ENCODE peak calls at places on chromosomes 5 and 9, in nine cellular contexts. One of them, this sample, is unnamed. For H3K4me1, the result is how much of the 10 kb centered on the place peaks cover.

GRCh38 chr9:78369644-78370219 is 72.8 kb downstream of the PSAT1 start:
- DNase-seq in left lung: peak
- DNase-seq in psoas muscle: peak
- DNase-seq in right atrium auricular region: peak
- DNase-seq in sigmoid colon: peak
- DNase-seq in heart right ventricle: peak
- DNase-seq in left ventricle myocardium inferior: peak
- DNase-seq in cardiac muscle cell: peak
- DNase-seq in uterus: peak
- DNase-seq in this sample: peak

GRCh38 chr5:963673-964531 is 44.7 kb upstream of the NKD2 start:
- DNase-seq in left ventricle myocardium inferior: peak
- DNase-seq in right atrium auricular region: peak
- DNase-seq in uterus: no peak
- DNase-seq in left lung: no peak
- DNase-seq in cardiac muscle cell: peak
- DNase-seq in sigmoid colon: no peak
- DNase-seq in psoas muscle: peak
- DNase-seq in heart right ventricle: peak
- DNase-seq in this sample: no peak

GRCh38 chr5:68122439-68122906 is 93.1 kb upstream of the PIK3R1 start:
- DNase-seq in right atrium auricular region: no peak
- DNase-seq in psoas muscle: no peak
- DNase-seq in cardiac muscle cell: no peak
- DNase-seq in left lung: peak
- DNase-seq in left ventricle myocardium inferior: no peak
- DNase-seq in sigmoid colon: no peak
- DNase-seq in heart right ventricle: no peak
- DNase-seq in uterus: no peak
- DNase-seq in this sample: peak

GRCh38 chr5:81789033-81789432 is 38.1 kb upstream of the SSBP2 start:
- DNase-seq in sigmoid colon: no peak
- DNase-seq in psoas muscle: no peak
- DNase-seq in uterus: no peak
- DNase-seq in left lung: no peak
- DNase-seq in right atrium auricular region: no peak
- DNase-seq in left ventricle myocardium inferior: no peak
- DNase-seq in heart right ventricle: no peak
- DNase-seq in cardiac muscle cell: peak
- DNase-seq in this sample: no peak

GRCh38 chr9:13975628-13976250 is 338.2 kb downstream of the NFIB start:
- DNase-seq in cardiac muscle cell: no peak
- DNase-seq in left ventricle myocardium inferior: no peak
- DNase-seq in psoas muscle: no peak
- DNase-seq in uterus: no peak
- DNase-seq in left lung: no peak
- DNase-seq in sigmoid colon: no peak
- DNase-seq in right atrium auricular region: no peak
- DNase-seq in heart right ventricle: no peak
- DNase-seq in this sample: no peak

GRCh38 chr5:170557314-170557713 is 53.5 kb downstream of the KCNIP1 start:
- DNase-seq in sigmoid colon: no peak
- DNase-seq in left lung: no peak
- DNase-seq in cardiac muscle cell: no peak
- DNase-seq in psoas muscle: no peak
- DNase-seq in heart right ventricle: no peak
- DNase-seq in uterus: no peak
- DNase-seq in left ventricle myocardium inferior: no peak
- DNase-seq in right atrium auricular region: no peak
- DNase-seq in this sample: no peak

GRCh38 chr5:104267282-104268015 is 704.9 kb upstream of the NUDT12 start:
- DNase-seq in right atrium auricular region: no peak
- DNase-seq in cardiac muscle cell: no peak
- DNase-seq in left lung: no peak
- DNase-seq in psoas muscle: no peak
- DNase-seq in left ventricle myocardium inferior: no peak
- DNase-seq in uterus: no peak
- DNase-seq in sigmoid colon: no peak
- DNase-seq in heart right ventricle: no peak
- DNase-seq in this sample: no peak

GRCh38 chr9:21096172-21096900 is 18.6 kb upstream of the IFNB1 start:
- DNase-seq in sigmoid colon: no peak
- DNase-seq in left lung: no peak
- DNase-seq in cardiac muscle cell: peak
- DNase-seq in uterus: no peak
- DNase-seq in psoas muscle: no peak
- DNase-seq in left ventricle myocardium inferior: no peak
- DNase-seq in heart right ventricle: no peak
- DNase-seq in right atrium auricular region: no peak
- DNase-seq in this sample: no peak

GRCh38 chr9:88724241-88724805 is 189.3 kb downstream of the NXNL2 start:
- DNase-seq in heart right ventricle: no peak
- DNase-seq in psoas muscle: no peak
- DNase-seq in left lung: no peak
- DNase-seq in right atrium auricular region: no peak
- DNase-seq in uterus: no peak
- DNase-seq in left ventricle myocardium inferior: no peak
- DNase-seq in sigmoid colon: no peak
- DNase-seq in cardiac muscle cell: peak
- DNase-seq in this sample: no peak

GRCh38 chr5:132263548-132264261 is 6.2 kb downstream of the PDLIM4 start:
- DNase-seq in right atrium auricular region: peak
- DNase-seq in heart right ventricle: no peak
- DNase-seq in sigmoid colon: peak
- DNase-seq in left ventricle myocardium inferior: no peak
- DNase-seq in psoas muscle: no peak
- DNase-seq in uterus: peak
- DNase-seq in cardiac muscle cell: peak
- DNase-seq in left lung: no peak
- DNase-seq in this sample: no peak

GRCh38 chr9:95757026-95757425 is 118.5 kb upstream of the ERCC6L2 start:
- DNase-seq in left lung: no peak
- DNase-seq in cardiac muscle cell: peak
- DNase-seq in psoas muscle: no peak
- DNase-seq in left ventricle myocardium inferior: no peak
- DNase-seq in uterus: no peak
- DNase-seq in heart right ventricle: no peak
- DNase-seq in right atrium auricular region: no peak
- DNase-seq in sigmoid colon: no peak
- DNase-seq in this sample: no peak

GRCh38 chr5:78280261-78280660 is 14.2 kb downstream of the AP3B1 start:
- DNase-seq in right atrium auricular region: no peak
- DNase-seq in cardiac muscle cell: no peak
- DNase-seq in uterus: no peak
- DNase-seq in heart right ventricle: no peak
- DNase-seq in sigmoid colon: no peak
- DNase-seq in psoas muscle: no peak
- DNase-seq in left ventricle myocardium inferior: no peak
- DNase-seq in left lung: no peak
- DNase-seq in this sample: no peak

GRCh38 chr5:179816401-179817070 is 4.2 kb upstream of the SQSTM1 start:
- DNase-seq in left lung: peak
- DNase-seq in right atrium auricular region: no peak
- DNase-seq in sigmoid colon: no peak
- DNase-seq in heart right ventricle: peak
- DNase-seq in left ventricle myocardium inferior: no peak
- DNase-seq in psoas muscle: peak
- DNase-seq in cardiac muscle cell: no peak
- DNase-seq in uterus: peak
- DNase-seq in this sample: no peak

GRCh38 chr9:122370869-122371467 is at the start of gene PTGS1:
- DNase-seq in left lung: peak
- DNase-seq in left ventricle myocardium inferior: peak
- DNase-seq in heart right ventricle: peak
- DNase-seq in sigmoid colon: peak
- DNase-seq in psoas muscle: peak
- DNase-seq in right atrium auricular region: peak
- DNase-seq in uterus: no peak
- DNase-seq in cardiac muscle cell: peak
- DNase-seq in this sample: peak

GRCh38 chr5:173781826-173782670 is 106.1 kb upstream of the CPEB4 start:
- DNase-seq in psoas muscle: peak
- DNase-seq in sigmoid colon: peak
- DNase-seq in heart right ventricle: peak
- DNase-seq in left lung: peak
- DNase-seq in uterus: peak
- DNase-seq in cardiac muscle cell: peak
- DNase-seq in left ventricle myocardium inferior: peak
- DNase-seq in right atrium auricular region: peak
- DNase-seq in this sample: peak

GRCh38 chr9:131008563-131008908 is 438 bp upstream of the LAMC3 start:
- DNase-seq in heart right ventricle: no peak
- DNase-seq in right atrium auricular region: no peak
- DNase-seq in left lung: no peak
- DNase-seq in left ventricle myocardium inferior: no peak
- DNase-seq in sigmoid colon: no peak
- DNase-seq in psoas muscle: no peak
- DNase-seq in uterus: no peak
- DNase-seq in cardiac muscle cell: no peak
- DNase-seq in this sample: no peak

GRCh38 chr9:131008086-131008485 is 888 bp upstream of the LAMC3 start:
- DNase-seq in left lung: no peak
- DNase-seq in cardiac muscle cell: no peak
- DNase-seq in right atrium auricular region: no peak
- DNase-seq in left ventricle myocardium inferior: no peak
- DNase-seq in heart right ventricle: no peak
- DNase-seq in sigmoid colon: no peak
- DNase-seq in uterus: no peak
- DNase-seq in psoas muscle: no peak
- DNase-seq in this sample: no peak

GRCh38 chr9:131010482-131011273 is 1.7 kb downstream of the LAMC3 start:
- DNase-seq in sigmoid colon: no peak
- DNase-seq in heart right ventricle: no peak
- DNase-seq in cardiac muscle cell: no peak
- DNase-seq in left ventricle myocardium inferior: no peak
- DNase-seq in uterus: no peak
- DNase-seq in right atrium auricular region: no peak
- DNase-seq in left lung: no peak
- DNase-seq in psoas muscle: peak
- DNase-seq in this sample: no peak

GRCh38 chr9:131011274-131012022 is 2.5 kb downstream of the LAMC3 start:
- DNase-seq in cardiac muscle cell: no peak
- DNase-seq in psoas muscle: peak
- DNase-seq in right atrium auricular region: no peak
- DNase-seq in left ventricle myocardium inferior: no peak
- DNase-seq in sigmoid colon: no peak
- DNase-seq in heart right ventricle: no peak
- DNase-seq in uterus: no peak
- DNase-seq in left lung: no peak
- DNase-seq in this sample: no peak

GRCh38 chr9:131008909-131009618 is at the start of gene LAMC3:
- DNase-seq in psoas muscle: peak
- DNase-seq in right atrium auricular region: no peak
- DNase-seq in cardiac muscle cell: peak
- DNase-seq in uterus: no peak
- DNase-seq in left lung: no peak
- DNase-seq in heart right ventricle: no peak
- DNase-seq in left ventricle myocardium inferior: no peak
- DNase-seq in sigmoid colon: no peak
- DNase-seq in this sample: no peak
- TF ChIP-seq CTCF in psoas muscle: no peak
- TF ChIP-seq CTCF in right atrium auricular region: peak
- TF ChIP-seq CTCF in cardiac muscle cell: peak
- TF ChIP-seq CTCF in uterus: no peak
- TF ChIP-seq CTCF in left lung: peak
- TF ChIP-seq CTCF in heart right ventricle: peak
- TF ChIP-seq CTCF in left ventricle myocardium inferior: peak
- TF ChIP-seq CTCF in sigmoid colon: no peak
- TF ChIP-seq CTCF in this sample: no peak

GRCh38 chr9:120920495-120921178 is 6.0 kb downstream of the TRAF1 start:
- DNase-seq in sigmoid colon: no peak
- DNase-seq in uterus: no peak
- DNase-seq in right atrium auricular region: no peak
- DNase-seq in left ventricle myocardium inferior: no peak
- DNase-seq in heart right ventricle: no peak
- DNase-seq in left lung: no peak
- DNase-seq in cardiac muscle cell: no peak
- DNase-seq in psoas muscle: no peak
- DNase-seq in this sample: no peak
- H3K4me1 ChIP-seq in sigmoid colon: under half
- H3K4me1 ChIP-seq in uterus: under half
- H3K4me1 ChIP-seq in right atrium auricular region: half or more
- H3K4me1 ChIP-seq in left ventricle myocardium inferior: half or more
- H3K4me1 ChIP-seq in heart right ventricle: under half
- H3K4me1 ChIP-seq in left lung: under half
- H3K4me1 ChIP-seq in cardiac muscle cell: under half
- H3K4me1 ChIP-seq in psoas muscle: under half
- H3K4me1 ChIP-seq in this sample: under half

GRCh38 chr9:87515588-87516221 is 18.0 kb downstream of the DAPK1 start:
- DNase-seq in sigmoid colon: no peak
- DNase-seq in right atrium auricular region: no peak
- DNase-seq in left ventricle myocardium inferior: no peak
- DNase-seq in heart right ventricle: no peak
- DNase-seq in psoas muscle: no peak
- DNase-seq in cardiac muscle cell: no peak
- DNase-seq in uterus: no peak
- DNase-seq in left lung: no peak
- DNase-seq in this sample: no peak

GRCh38 chr9:87516931-87517300 is 19.2 kb downstream of the DAPK1 start:
- DNase-seq in sigmoid colon: no peak
- DNase-seq in left lung: no peak
- DNase-seq in heart right ventricle: no peak
- DNase-seq in psoas muscle: no peak
- DNase-seq in cardiac muscle cell: no peak
- DNase-seq in right atrium auricular region: no peak
- DNase-seq in uterus: no peak
- DNase-seq in left ventricle myocardium inferior: no peak
- DNase-seq in this sample: no peak

GRCh38 chr9:87516222-87516930 is 18.7 kb downstream of the DAPK1 start:
- DNase-seq in heart right ventricle: peak
- DNase-seq in left lung: peak
- DNase-seq in left ventricle myocardium inferior: peak
- DNase-seq in cardiac muscle cell: peak
- DNase-seq in right atrium auricular region: peak
- DNase-seq in psoas muscle: peak
- DNase-seq in uterus: peak
- DNase-seq in sigmoid colon: peak
- DNase-seq in this sample: peak

GRCh38 chr9:87514136-87514535 is 16.5 kb downstream of the DAPK1 start:
- DNase-seq in sigmoid colon: no peak
- DNase-seq in cardiac muscle cell: no peak
- DNase-seq in right atrium auricular region: no peak
- DNase-seq in left lung: no peak
- DNase-seq in uterus: no peak
- DNase-seq in heart right ventricle: no peak
- DNase-seq in left ventricle myocardium inferior: no peak
- DNase-seq in psoas muscle: no peak
- DNase-seq in this sample: no peak

GRCh38 chr9:87515086-87515485 is 17.4 kb downstream of the DAPK1 start:
- DNase-seq in heart right ventricle: no peak
- DNase-seq in right atrium auricular region: no peak
- DNase-seq in uterus: no peak
- DNase-seq in cardiac muscle cell: peak
- DNase-seq in left lung: no peak
- DNase-seq in psoas muscle: no peak
- DNase-seq in sigmoid colon: no peak
- DNase-seq in left ventricle myocardium inferior: no peak
- DNase-seq in this sample: no peak
- H3K27ac ChIP-seq in heart right ventricle: no peak
- H3K27ac ChIP-seq in right atrium auricular region: no peak
- H3K27ac ChIP-seq in uterus: no peak
- H3K27ac ChIP-seq in cardiac muscle cell: no peak
- H3K27ac ChIP-seq in left lung: peak
- H3K27ac ChIP-seq in psoas muscle: no peak
- H3K27ac ChIP-seq in sigmoid colon: peak
- H3K27ac ChIP-seq in left ventricle myocardium inferior: no peak
- H3K27ac ChIP-seq in this sample: no peak

GRCh38 chr9:136143215-136144001 is 24.7 kb upstream of the TMEM250 start:
- DNase-seq in left ventricle myocardium inferior: no peak
- DNase-seq in right atrium auricular region: no peak
- DNase-seq in cardiac muscle cell: peak
- DNase-seq in psoas muscle: peak
- DNase-seq in uterus: no peak
- DNase-seq in heart right ventricle: no peak
- DNase-seq in left lung: peak
- DNase-seq in sigmoid colon: no peak
- DNase-seq in this sample: no peak
- TF ChIP-seq CTCF in left ventricle myocardium inferior: peak
- TF ChIP-seq CTCF in right atrium auricular region: no peak
- TF ChIP-seq CTCF in cardiac muscle cell: peak
- TF ChIP-seq CTCF in psoas muscle: no peak
- TF ChIP-seq CTCF in uterus: no peak
- TF ChIP-seq CTCF in heart right ventricle: peak
- TF ChIP-seq CTCF in left lung: no peak
- TF ChIP-seq CTCF in sigmoid colon: no peak
- TF ChIP-seq CTCF in this sample: no peak

This sample was measured in pancreas.